ENCODE peak calls at places on chromosome 11, in nine cellular contexts. W is ACHN; A is AG04450; O is activated naive CD4-positive, alpha-beta T cell treated with Interleukin-2 at 50 U/mL for 16 hours; N is CD4-positive, alpha-beta T cell; K is EH; R is C1 segment of cervical spinal cord; V is fibroblast of mammary gland; X is mesothelial cell of epicardium. P is an unnamed sample.

GRCh38 chr11:79054636-79055035 is 386.2 kb downstream of the TENM4 start:
- DNase-seq in W (no peak), A (peak; percentile 37), O (no peak), N (no peak), K (peak; percentile 84), R (no peak), V (peak; percentile 87), X (no peak), P (no peak)

GRCh38 chr11:110169738-110170137 is 76.5 kb downstream of the ZC3H12C start:
- DNase-seq in W (no peak), A (no peak), O (no peak), N (no peak), K (no peak), R (no peak), V (no peak), X (no peak), P (no peak)

GRCh38 chr11:8989411-8989810 is 14.4 kb downstream of the NRIP3 start:
- DNase-seq in W (peak; percentile 17), A (no peak), O (no peak), N (no peak), K (peak; percentile 77), R (no peak), V (peak; percentile 35), X (no peak), P (no peak)

GRCh38 chr11:5228124-5228523 is 1.3 kb upstream of the HBB start:
- DNase-seq in W (no peak), A (no peak), O (no peak), N (no peak), K (no peak), R (no peak), V (no peak), X (no peak), P (no peak)

GRCh38 chr11:61065955-61066638 is 36.2 kb upstream of the CD5 start:
- DNase-seq in W (no peak), A (no peak), O (peak; percentile 60), N (peak; percentile 28), K (no peak), R (no peak), V (no peak), X (no peak), P (no peak)

GRCh38 chr11:4090258-4090657 is 4.3 kb upstream of the RRM1 start:
- DNase-seq in W (no peak), A (no peak), O (peak; percentile 11), N (peak; percentile 52), K (no peak), R (no peak), V (no peak), X (no peak), P (no peak)

GRCh38 chr11:58006940-58007339 is 16.7 kb upstream of the OR9Q1 start:
- DNase-seq in W (peak; percentile 83), A (peak; percentile 26), O (no peak), N (no peak), K (peak; percentile 37), R (no peak), V (peak; percentile 63), X (no peak), P (peak; percentile 74)

GRCh38 chr11:134469627-134470026 is 57.6 kb upstream of the B3GAT1 start:
- DNase-seq in W (no peak), A (no peak), O (no peak), N (no peak), K (no peak), R (no peak), V (no peak), X (no peak), P (no peak)

GRCh38 chr11:63537293-63538101 is 889 bp downstream of the PLAAT4 start:
- DNase-seq in W (peak; percentile 27), A (no peak), O (no peak), N (no peak), K (peak; percentile 48), R (peak; percentile 78), V (peak; percentile 62), X (no peak), P (peak; percentile 28)

GRCh38 chr11:65008016-65008415 is 5.9 kb upstream of the ARL2 start:
- DNase-seq in W (no peak), A (no peak), O (no peak), N (no peak), K (no peak), R (no peak), V (no peak), X (no peak), P (no peak)

GRCh38 chr11:8282621-8283509 is 19.2 kb upstream of the LMO1 start:
- DNase-seq in W (no peak), A (no peak), O (no peak), N (no peak), K (no peak), R (no peak), V (no peak), X (peak; percentile 40), P (no peak)

GRCh38 chr11:726278-726915 is 20.4 kb downstream of the EPS8L2 start:
- DNase-seq in W (no peak), A (no peak), O (peak; percentile 56), N (peak; percentile 40), K (peak; percentile 27), R (no peak), V (peak; percentile 51), X (no peak), P (no peak)

GRCh38 chr11:13028322-13028721 is 19.2 kb downstream of the RASSF10 start:
- DNase-seq in W (no peak), A (no peak), O (no peak), N (no peak), K (no peak), R (no peak), V (no peak), X (no peak), P (no peak)

GRCh38 chr11:73221996-73222395 is 3.9 kb downstream of the P2RY2 start:
- DNase-seq in W (no peak), A (no peak), O (no peak), N (no peak), K (no peak), R (no peak), V (no peak), X (no peak), P (no peak)

GRCh38 chr11:117582491-117582890 is 214.5 kb downstream of the DSCAML1 start:
- DNase-seq in W (no peak), A (no peak), O (no peak), N (no peak), K (no peak), R (no peak), V (no peak), X (no peak), P (no peak)

GRCh38 chr11:57303990-57304579 is 20.7 kb downstream of the TNKS1BP1 start:
- DNase-seq in W (no peak), A (no peak), O (no peak), N (no peak), K (no peak), R (no peak), V (peak; percentile 86), X (no peak), P (no peak)